ENCODE peak calls at places on chromosomes 3 and 15, in eight cellular contexts. I, O, K, N, A, E, Q and S are unnamed samples.

GRCh38 chr3:37853691-37854413 is 7.8 kb upstream of the CTDSPL start:
- DNase-seq in I (no peak), O (no peak), K (no peak), N (no peak), A (no peak), E (no peak), Q (no peak), S (no peak)

GRCh38 chr3:60742606-60743145 is 508.6 kb downstream of the FHIT start:
- DNase-seq in I (peak), O (no peak), K (no peak), N (peak), A (peak), E (peak), Q (no peak), S (no peak)

GRCh38 chr15:69380726-69381105 is 33.4 kb upstream of the KIF23 start:
- DNase-seq in I (no peak), O (no peak), K (no peak), N (no peak), A (no peak), E (no peak), Q (no peak), S (no peak)

GRCh38 chr3:172159962-172160538 is 120.7 kb downstream of the FNDC3B start:
- DNase-seq in I (peak), O (peak), K (peak), N (peak), A (no peak), E (no peak), Q (no peak), S (no peak)

GRCh38 chr3:72996121-72996472 is 514 bp upstream of the PPP4R2 start:
- DNase-seq in I (no peak), O (no peak), K (no peak), N (no peak), A (no peak), E (no peak), Q (no peak), S (no peak)

GRCh38 chr3:132980102-132980501 is 58.1 kb upstream of the TMEM108 start:
- DNase-seq in I (no peak), O (no peak), K (no peak), N (no peak), A (no peak), E (no peak), Q (no peak), S (no peak)

GRCh38 chr3:30544811-30545210 is 61.6 kb upstream of the TGFBR2 start:
- DNase-seq in I (peak), O (no peak), K (no peak), N (peak), A (no peak), E (peak), Q (no peak), S (no peak)

GRCh38 chr3:179768080-179768479 is 115.2 kb downstream of the USP13 start:
- DNase-seq in I (peak), O (peak), K (no peak), N (peak), A (peak), E (peak), Q (no peak), S (no peak)

GRCh38 chr3:56884387-56884786 is 82.6 kb upstream of the ARHGEF3 start:
- DNase-seq in I (no peak), O (no peak), K (no peak), N (no peak), A (no peak), E (no peak), Q (no peak), S (no peak)

GRCh38 chr3:195872800-195873199 is 35.6 kb downstream of the TNK2 start:
- DNase-seq in I (no peak), O (no peak), K (no peak), N (no peak), A (no peak), E (no peak), Q (no peak), S (no peak)

GRCh38 chr15:53160092-53160704 is 370.1 kb upstream of the ONECUT1 start:
- DNase-seq in I (no peak), O (no peak), K (no peak), N (no peak), A (no peak), E (no peak), Q (no peak), S (no peak)

GRCh38 chr15:90807074-90807646 is 61.2 kb upstream of the FURIN start:
- DNase-seq in I (no peak), O (no peak), K (no peak), N (no peak), A (no peak), E (peak), Q (no peak), S (no peak)

GRCh38 chr3:114327665-114328064 is 33.8 kb downstream of the TIGIT start:
- DNase-seq in I (no peak), O (no peak), K (no peak), N (no peak), A (no peak), E (no peak), Q (no peak), S (no peak)

GRCh38 chr15:51576451-51576850 is 46.1 kb downstream of the DMXL2 start:
- DNase-seq in I (no peak), O (no peak), K (no peak), N (no peak), A (no peak), E (peak), Q (no peak), S (no peak)

GRCh38 chr3:13659221-13659969 is 110.5 kb downstream of the FBLN2 start:
- DNase-seq in I (no peak), O (no peak), K (no peak), N (no peak), A (no peak), E (no peak), Q (no peak), S (no peak)

GRCh38 chr3:31634485-31634884 is 101.8 kb downstream of the STT3B start:
- DNase-seq in I (peak), O (no peak), K (no peak), N (peak), A (no peak), E (no peak), Q (no peak), S (no peak)

GRCh38 chr3:176514297-176514696 is 683.0 kb downstream of the TBL1XR1 start:
- DNase-seq in I (peak), O (peak), K (no peak), N (peak), A (peak), E (peak), Q (no peak), S (no peak)

GRCh38 chr15:62896380-62896866 is 146.1 kb upstream of the TPM1 start:
- DNase-seq in I (peak), O (no peak), K (no peak), N (no peak), A (no peak), E (no peak), Q (no peak), S (no peak)

GRCh38 chr3:113829576-113830354 is 8.8 kb upstream of the GRAMD1C start:
- DNase-seq in I (peak), O (no peak), K (no peak), N (peak), A (no peak), E (no peak), Q (no peak), S (no peak)

GRCh38 chr3:45473841-45474240 is 85.5 kb downstream of the LARS2 start:
- DNase-seq in I (peak), O (no peak), K (peak), N (peak), A (no peak), E (peak), Q (no peak), S (no peak)

GRCh38 chr3:186679151-186679550 is 13.3 kb downstream of the HRG start:
- DNase-seq in I (no peak), O (no peak), K (no peak), N (no peak), A (no peak), E (no peak), Q (no peak), S (no peak)

GRCh38 chr15:63599401-63600000 is 2.3 kb downstream of the FBXL22 start:
- DNase-seq in I (peak), O (peak), K (peak), N (peak), A (peak), E (peak), Q (no peak), S (peak)

GRCh38 chr15:47374222-47374621 is 343.1 kb upstream of the SEMA6D start:
- DNase-seq in I (peak), O (no peak), K (no peak), N (peak), A (peak), E (peak), Q (no peak), S (no peak)

GRCh38 chr15:29116970-29117700 is 152.5 kb downstream of the NSMCE3 start:
- DNase-seq in I (no peak), O (no peak), K (no peak), N (no peak), A (no peak), E (no peak), Q (no peak), S (no peak)

GRCh38 chr15:73389539-73389938 is 20.8 kb upstream of the HCN4 start:
- DNase-seq in I (no peak), O (no peak), K (no peak), N (no peak), A (no peak), E (no peak), Q (no peak), S (no peak)